ENCODE peak calls at places on chromosomes 4 and X, in seven cellular contexts. One of them, this sample, is unnamed.

GRCh38 chr4:137390707-137391106 is 141.6 kb downstream of the PCDH18 start:
- DNase-seq in NB4: no peak
- DNase-seq in nephron progenitor cell: no peak
- DNase-seq in GM12878: no peak
- DNase-seq in HFFc6: no peak
- DNase-seq in B cell: no peak
- DNase-seq in ovary: no peak
- DNase-seq in this sample: no peak

GRCh38 chr4:152696764-152697250 is 17.0 kb upstream of the TMEM154 start:
- DNase-seq in nephron progenitor cell: no peak
- DNase-seq in HFFc6: no peak
- DNase-seq in ovary: no peak
- DNase-seq in GM12878: peak
- DNase-seq in NB4: no peak
- DNase-seq in B cell: peak
- DNase-seq in this sample: peak

GRCh38 chrX:153400146-153401132 is 711 bp downstream of the PNMA6E start:
- DNase-seq in HFFc6: no peak
- DNase-seq in NB4: peak
- DNase-seq in GM12878: no peak
- DNase-seq in nephron progenitor cell: peak
- DNase-seq in ovary: no peak
- DNase-seq in B cell: no peak
- DNase-seq in this sample: peak

GRCh38 chrX:88982183-88982582 is 235.2 kb downstream of the CPXCR1 start:
- DNase-seq in B cell: no peak
- DNase-seq in nephron progenitor cell: no peak
- DNase-seq in NB4: no peak
- DNase-seq in GM12878: no peak
- DNase-seq in ovary: no peak
- DNase-seq in HFFc6: no peak
- DNase-seq in this sample: no peak

GRCh38 chrX:37998586-37999267 is 7.6 kb upstream of the SYTL5 start:
- DNase-seq in B cell: no peak
- DNase-seq in NB4: no peak
- DNase-seq in ovary: no peak
- DNase-seq in GM12878: no peak
- DNase-seq in nephron progenitor cell: no peak
- DNase-seq in HFFc6: peak
- DNase-seq in this sample: no peak

GRCh38 chrX:118226060-118226428 is 109.4 kb upstream of the KLHL13 start:
- DNase-seq in GM12878: peak
- DNase-seq in HFFc6: no peak
- DNase-seq in ovary: no peak
- DNase-seq in nephron progenitor cell: no peak
- DNase-seq in B cell: no peak
- DNase-seq in NB4: peak
- DNase-seq in this sample: peak

GRCh38 chrX:42466706-42467105 is 311.3 kb downstream of the PPP1R2C start:
- DNase-seq in B cell: no peak
- DNase-seq in GM12878: no peak
- DNase-seq in NB4: no peak
- DNase-seq in ovary: no peak
- DNase-seq in HFFc6: no peak
- DNase-seq in nephron progenitor cell: no peak
- DNase-seq in this sample: no peak

GRCh38 chr4:10971800-10972398 is 287.3 kb upstream of the CLNK start:
- DNase-seq in B cell: no peak
- DNase-seq in HFFc6: no peak
- DNase-seq in nephron progenitor cell: no peak
- DNase-seq in ovary: no peak
- DNase-seq in GM12878: no peak
- DNase-seq in NB4: no peak
- DNase-seq in this sample: no peak

GRCh38 chr4:140754918-140755810 is 1.0 kb downstream of the TBC1D9 start:
- DNase-seq in B cell: no peak
- DNase-seq in nephron progenitor cell: no peak
- DNase-seq in NB4: no peak
- DNase-seq in ovary: no peak
- DNase-seq in GM12878: no peak
- DNase-seq in HFFc6: no peak
- DNase-seq in this sample: no peak

GRCh38 chrX:22538581-22538980 is 265.9 kb downstream of the CBLL2 start:
- DNase-seq in nephron progenitor cell: no peak
- DNase-seq in HFFc6: no peak
- DNase-seq in NB4: no peak
- DNase-seq in GM12878: no peak
- DNase-seq in B cell: no peak
- DNase-seq in ovary: no peak
- DNase-seq in this sample: no peak

GRCh38 chr4:24248674-24249644 is 335.4 kb downstream of the DHX15 start:
- DNase-seq in HFFc6: no peak
- DNase-seq in nephron progenitor cell: no peak
- DNase-seq in B cell: no peak
- DNase-seq in GM12878: no peak
- DNase-seq in ovary: no peak
- DNase-seq in NB4: no peak
- DNase-seq in this sample: no peak

GRCh38 chr4:150126880-150127236 is 48.6 kb downstream of the DCLK2 start:
- DNase-seq in NB4: no peak
- DNase-seq in GM12878: peak
- DNase-seq in B cell: no peak
- DNase-seq in HFFc6: peak
- DNase-seq in ovary: no peak
- DNase-seq in nephron progenitor cell: no peak
- DNase-seq in this sample: peak

GRCh38 chr4:110361921-110362320 is 114.0 kb upstream of the ENPEP start:
- DNase-seq in ovary: no peak
- DNase-seq in HFFc6: no peak
- DNase-seq in nephron progenitor cell: no peak
- DNase-seq in NB4: peak
- DNase-seq in B cell: no peak
- DNase-seq in GM12878: no peak
- DNase-seq in this sample: no peak

GRCh38 chr4:143721317-143721716 is 20.8 kb upstream of the FREM3 start:
- DNase-seq in ovary: no peak
- DNase-seq in GM12878: no peak
- DNase-seq in NB4: no peak
- DNase-seq in B cell: no peak
- DNase-seq in nephron progenitor cell: no peak
- DNase-seq in HFFc6: no peak
- DNase-seq in this sample: no peak

GRCh38 chr4:76199664-76200211 is 13.9 kb downstream of the SCARB2 start:
- DNase-seq in B cell: peak
- DNase-seq in HFFc6: no peak
- DNase-seq in ovary: no peak
- DNase-seq in NB4: no peak
- DNase-seq in nephron progenitor cell: no peak
- DNase-seq in GM12878: peak
- DNase-seq in this sample: peak

GRCh38 chrX:121871122-121871521 is 823.7 kb downstream of the GLUD2 start:
- DNase-seq in ovary: no peak
- DNase-seq in B cell: no peak
- DNase-seq in NB4: no peak
- DNase-seq in GM12878: no peak
- DNase-seq in HFFc6: no peak
- DNase-seq in nephron progenitor cell: no peak
- DNase-seq in this sample: no peak

GRCh38 chrX:123339201-123339905 is 155.3 kb downstream of the GRIA3 start:
- DNase-seq in GM12878: no peak
- DNase-seq in HFFc6: peak
- DNase-seq in nephron progenitor cell: no peak
- DNase-seq in ovary: no peak
- DNase-seq in NB4: no peak
- DNase-seq in B cell: no peak
- DNase-seq in this sample: no peak

GRCh38 chrX:19577181-19577810 is 62.0 kb upstream of the MAP3K15 start:
- DNase-seq in nephron progenitor cell: no peak
- DNase-seq in GM12878: no peak
- DNase-seq in HFFc6: no peak
- DNase-seq in B cell: no peak
- DNase-seq in NB4: no peak
- DNase-seq in ovary: no peak
- DNase-seq in this sample: no peak

GRCh38 chrX:81259714-81260395 is 58.0 kb downstream of the SH3BGRL start:
- DNase-seq in GM12878: no peak
- DNase-seq in nephron progenitor cell: no peak
- DNase-seq in ovary: no peak
- DNase-seq in NB4: no peak
- DNase-seq in B cell: no peak
- DNase-seq in HFFc6: peak
- DNase-seq in this sample: no peak

GRCh38 chrX:373641-374471 is 12.9 kb downstream of the PPP2R3B start:
- DNase-seq in HFFc6: peak
- DNase-seq in nephron progenitor cell: peak
- DNase-seq in GM12878: no peak
- DNase-seq in ovary: no peak
- DNase-seq in B cell: no peak
- DNase-seq in NB4: no peak
- DNase-seq in this sample: no peak

GRCh38 chrX:9940397-9940796 is 26.8 kb upstream of the CLDN34 start:
- DNase-seq in HFFc6: peak
- DNase-seq in NB4: peak
- DNase-seq in B cell: no peak
- DNase-seq in ovary: no peak
- DNase-seq in GM12878: no peak
- DNase-seq in nephron progenitor cell: no peak
- DNase-seq in this sample: no peak

GRCh38 chrX:152821145-152821765 is 9.3 kb downstream of the CETN2 start:
- DNase-seq in B cell: no peak
- DNase-seq in HFFc6: peak
- DNase-seq in NB4: peak
- DNase-seq in nephron progenitor cell: peak
- DNase-seq in ovary: no peak
- DNase-seq in GM12878: no peak
- DNase-seq in this sample: no peak

GRCh38 chrX:34877451-34877850 is 65.1 kb upstream of the FAM47B start:
- DNase-seq in NB4: no peak
- DNase-seq in HFFc6: peak
- DNase-seq in ovary: no peak
- DNase-seq in nephron progenitor cell: no peak
- DNase-seq in GM12878: no peak
- DNase-seq in B cell: no peak
- DNase-seq in this sample: no peak

GRCh38 chr4:15337258-15337657 is 90.6 kb upstream of the C1QTNF7 start:
- DNase-seq in ovary: no peak
- DNase-seq in nephron progenitor cell: no peak
- DNase-seq in NB4: no peak
- DNase-seq in HFFc6: no peak
- DNase-seq in B cell: no peak
- DNase-seq in GM12878: no peak
- DNase-seq in this sample: no peak

DNA sequence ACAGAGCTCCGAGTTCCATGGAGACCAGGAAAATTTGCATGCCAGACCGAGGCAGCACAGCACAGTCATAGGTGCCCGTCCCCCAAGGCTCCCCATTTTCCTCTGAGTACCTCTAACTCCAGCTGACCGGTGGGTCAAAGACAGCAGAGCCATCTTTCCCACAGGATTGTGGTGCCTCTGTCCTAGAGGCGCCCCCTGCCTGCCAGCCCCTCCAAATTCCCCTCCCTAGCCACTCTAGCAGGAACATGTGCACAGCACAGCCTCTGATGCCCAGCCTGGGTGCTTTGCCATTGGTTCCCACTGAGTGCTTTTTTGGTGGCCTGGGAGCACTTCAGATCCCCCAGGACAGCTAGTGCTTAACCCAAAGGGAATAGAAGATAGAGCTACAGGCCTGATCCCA is 368.5 kb upstream of the PABPC5 start:
- DNase-seq in B cell: no peak
- DNase-seq in ovary: no peak
- DNase-seq in nephron progenitor cell: no peak
- DNase-seq in HFFc6: no peak
- DNase-seq in GM12878: no peak
- DNase-seq in NB4: no peak
- DNase-seq in this sample: no peak
- TF ChIP-seq CTCF in B cell: no peak
- TF ChIP-seq CTCF in ovary: no peak
- TF ChIP-seq CTCF in nephron progenitor cell: no peak
- TF ChIP-seq CTCF in HFFc6: no peak
- TF ChIP-seq CTCF in GM12878: no peak
- TF ChIP-seq CTCF in NB4: peak
- TF ChIP-seq CTCF in this sample: no peak

GRCh38 chr4:8082517-8083055 is 76.0 kb downstream of the ABLIM2 start:
- DNase-seq in NB4: no peak
- DNase-seq in HFFc6: no peak
- DNase-seq in GM12878: no peak
- DNase-seq in ovary: no peak
- DNase-seq in B cell: no peak
- DNase-seq in nephron progenitor cell: no peak
- DNase-seq in this sample: no peak
- TF ChIP-seq CTCF in NB4: no peak
- TF ChIP-seq CTCF in HFFc6: no peak
- TF ChIP-seq CTCF in GM12878: no peak
- TF ChIP-seq CTCF in ovary: no peak
- TF ChIP-seq CTCF in B cell: no peak
- TF ChIP-seq CTCF in nephron progenitor cell: no peak
- TF ChIP-seq CTCF in this sample: no peak

GRCh38 chrX:54087661-54088060 is 43.4 kb upstream of the PHF8 start:
- DNase-seq in nephron progenitor cell: no peak
- DNase-seq in B cell: no peak
- DNase-seq in GM12878: no peak
- DNase-seq in HFFc6: no peak
- DNase-seq in NB4: no peak
- DNase-seq in ovary: no peak
- DNase-seq in this sample: no peak

GRCh38 chrX:54089191-54089590 is 44.9 kb upstream of the PHF8 start:
- DNase-seq in B cell: no peak
- DNase-seq in nephron progenitor cell: no peak
- DNase-seq in HFFc6: no peak
- DNase-seq in NB4: peak
- DNase-seq in ovary: no peak
- DNase-seq in GM12878: no peak
- DNase-seq in this sample: no peak

GRCh38 chrX:54090880-54091279 is 46.6 kb upstream of the PHF8 start:
- DNase-seq in B cell: no peak
- DNase-seq in HFFc6: no peak
- DNase-seq in ovary: no peak
- DNase-seq in nephron progenitor cell: no peak
- DNase-seq in NB4: no peak
- DNase-seq in GM12878: no peak
- DNase-seq in this sample: no peak

GRCh38 chrX:54093159-54093558 is 48.9 kb upstream of the PHF8 start:
- DNase-seq in B cell: no peak
- DNase-seq in nephron progenitor cell: no peak
- DNase-seq in HFFc6: no peak
- DNase-seq in ovary: no peak
- DNase-seq in GM12878: no peak
- DNase-seq in NB4: no peak
- DNase-seq in this sample: no peak
- TF ChIP-seq CTCF in B cell: no peak
- TF ChIP-seq CTCF in nephron progenitor cell: no peak
- TF ChIP-seq CTCF in HFFc6: no peak
- TF ChIP-seq CTCF in ovary: no peak
- TF ChIP-seq CTCF in GM12878: no peak
- TF ChIP-seq CTCF in NB4: no peak
- TF ChIP-seq CTCF in this sample: no peak

DNA sequence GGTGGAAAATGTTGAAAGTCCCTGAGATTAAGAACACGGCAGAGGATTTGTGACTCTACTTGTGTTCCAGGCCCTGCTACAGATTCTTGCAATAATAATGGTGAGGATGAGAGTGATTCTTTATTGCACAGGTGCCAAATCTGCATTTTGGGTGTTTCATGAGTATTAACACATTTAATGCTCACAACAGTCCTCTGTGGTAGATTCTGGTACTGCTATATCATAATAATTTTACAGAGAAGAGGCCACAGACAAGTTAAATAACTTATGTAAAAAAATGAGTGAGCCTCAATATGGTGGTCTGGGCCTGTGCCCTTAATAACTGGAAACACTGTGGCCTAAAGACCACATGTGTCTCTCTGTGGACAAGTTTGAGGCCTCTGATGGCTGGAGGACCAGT is 124.3 kb downstream of the C4orf33 start:
- DNase-seq in HFFc6: no peak
- DNase-seq in B cell: no peak
- DNase-seq in NB4: no peak
- DNase-seq in ovary: no peak
- DNase-seq in nephron progenitor cell: no peak
- DNase-seq in GM12878: no peak
- DNase-seq in this sample: no peak
- TF ChIP-seq CTCF in HFFc6: peak
- TF ChIP-seq CTCF in B cell: no peak
- TF ChIP-seq CTCF in NB4: no peak
- TF ChIP-seq CTCF in ovary: no peak
- TF ChIP-seq CTCF in nephron progenitor cell: no peak
- TF ChIP-seq CTCF in GM12878: no peak
- TF ChIP-seq CTCF in this sample: no peak